ENCODE peak calls at places on chromosome 12, in eight cellular contexts. O is choroid plexus epithelial cell; F is body of pancreas; X is NCI-H1694; J is CD8-positive, alpha-beta memory T cell; C is non-pigmented ciliary epithelial cell; K is stimulated activated CD4-positive, alpha-beta T cell treated with anti-CD3 and anti-CD28 coated beads, Interleukin-12 subunit alpha, Interleukin-12 subunit beta, amount 100 ng/mL, for 4 hours; B is right cardiac atrium. R is an unnamed sample.

GRCh38 chr12:13024151-13024946 is 19.8 kb upstream of the FAM234B start:
- DNase-seq in F (peak), B (no peak), J (no peak), X (no peak), K (no peak), C (no peak), O (peak), R (no peak)

GRCh38 chr12:58504539-58504938 is 415.8 kb downstream of the LRIG3 start:
- DNase-seq in K (no peak), F (no peak), O (no peak), X (peak), B (no peak), J (no peak), C (no peak), R (no peak)

GRCh38 chr12:53056296-53056695 is 6.4 kb downstream of the TNS2 start:
- DNase-seq in C (no peak), F (no peak), B (no peak), K (no peak), X (no peak), J (no peak), O (peak), R (no peak)

GRCh38 chr12:1560704-1561103 is 33.7 kb downstream of the FBXL14 start:
- DNase-seq in F (no peak), O (no peak), K (no peak), B (no peak), C (no peak), X (no peak), J (no peak), R (no peak)

GRCh38 chr12:82650627-82651337 is 35.9 kb upstream of the TMTC2 start:
- DNase-seq in F (no peak), B (peak), K (no peak), X (no peak), J (no peak), C (peak), O (peak), R (no peak)

GRCh38 chr12:121000530-121000929 is 15.8 kb downstream of the C12orf43 start:
- DNase-seq in K (no peak), C (no peak), X (no peak), O (no peak), J (no peak), F (no peak), B (no peak), R (no peak)

GRCh38 chr12:119842380-119842779 is 34.7 kb downstream of the CIT start:
- DNase-seq in F (no peak), J (no peak), O (no peak), K (no peak), B (no peak), C (no peak), X (no peak), R (no peak)

GRCh38 chr12:19125325-19125724 is 4.2 kb upstream of the PLEKHA5 start:
- DNase-seq in B (no peak), X (no peak), O (peak), K (no peak), C (no peak), F (no peak), J (no peak), R (no peak)

GRCh38 chr12:82876075-82876474 is 189.4 kb downstream of the TMTC2 start:
- DNase-seq in C (no peak), X (no peak), O (no peak), K (no peak), B (no peak), F (no peak), J (no peak), R (no peak)

GRCh38 chr12:107775093-107775721 is 703 bp downstream of the ASCL4 start:
- DNase-seq in J (no peak), F (no peak), K (no peak), C (no peak), B (peak), O (peak), X (no peak), R (no peak)

GRCh38 chr12:20415641-20416040 is 47.3 kb downstream of the PDE3A start:
- DNase-seq in J (no peak), X (no peak), C (no peak), K (no peak), B (peak), O (peak), F (no peak), R (no peak)

GRCh38 chr12:66043035-66043434 is 87.5 kb downstream of the LLPH start:
- DNase-seq in K (no peak), J (no peak), X (no peak), B (no peak), O (no peak), C (no peak), F (no peak), R (no peak)

GRCh38 chr12:57610553-57611115 is 601 bp upstream of the ARHGEF25 start:
- DNase-seq in O (no peak), B (peak), K (no peak), C (no peak), X (no peak), J (no peak), F (peak), R (no peak)

GRCh38 chr12:50184261-50184660 is 17.1 kb upstream of the CERS5 start:
- DNase-seq in F (no peak), X (no peak), C (no peak), J (no peak), O (no peak), K (no peak), B (no peak), R (no peak)

GRCh38 chr12:57816001-57816854 is 2.3 kb downstream of the AVIL start:
- DNase-seq in C (no peak), F (no peak), K (no peak), X (peak), O (no peak), J (no peak), B (no peak), R (no peak)

GRCh38 chr12:67697443-67697842 is 48.9 kb downstream of the DYRK2 start:
- DNase-seq in X (no peak), F (no peak), O (no peak), C (no peak), J (no peak), B (no peak), K (no peak), R (peak)

GRCh38 chr12:101021442-101021841 is 188.6 kb downstream of the SLC5A8 start:
- DNase-seq in O (no peak), K (no peak), J (no peak), C (no peak), F (no peak), B (no peak), X (no peak), R (no peak)

GRCh38 chr12:42482086-42482819 is 107.3 kb downstream of the PRICKLE1 start:
- DNase-seq in B (peak), F (peak), O (peak), X (no peak), C (no peak), J (no peak), K (no peak), R (no peak)

GRCh38 chr12:52831251-52831650 is 2.9 kb downstream of the KRT79 start:
- DNase-seq in X (no peak), B (no peak), O (no peak), C (no peak), F (no peak), K (no peak), J (no peak), R (no peak)

GRCh38 chr12:119156401-119156800 is 22.3 kb upstream of the HSPB8 start:
- DNase-seq in C (no peak), X (no peak), K (no peak), F (no peak), B (no peak), O (no peak), J (no peak), R (no peak)

R was measured in activated gamma-delta T cell treated with Interleukin-2 at 50 U/mL for 16 hours.